ENCODE peak calls at places on chromosomes 12 and 14, in seven cellular contexts. M, F, W, R, B, J and N are unnamed samples.
A peak's percentile ranks its signal among the peaks of the same experiment; 100 is the strongest.

GRCh38 chr12:47021298-47021697 is 58.1 kb upstream of the PCED1B start:
- DNase-seq in M (no peak), F (peak; percentile 82), W (peak; percentile 89), R (no peak), B (peak; percentile 36), J (peak; percentile 75), N (no peak)

GRCh38 chr14:21039059-21039422 is 3.1 kb upstream of the RNASE7 start:
- DNase-seq in M (no peak), F (no peak), W (no peak), R (peak; percentile 75), B (no peak), J (no peak), N (no peak)

GRCh38 chr14:90114554-90114953 is 52.8 kb downstream of the KCNK13 start:
- DNase-seq in M (no peak), F (no peak), W (no peak), R (no peak), B (no peak), J (no peak), N (no peak)

GRCh38 chr12:58233886-58234285 is 292.5 kb downstream of the ATP23 start:
- DNase-seq in M (no peak), F (no peak), W (no peak), R (no peak), B (no peak), J (no peak), N (no peak)

GRCh38 chr12:39764944-39765560 is 145.4 kb upstream of the ABCD2 start:
- DNase-seq in M (no peak), F (peak; percentile 22), W (peak; percentile 3), R (no peak), B (peak; percentile 1), J (peak; percentile 53), N (peak; percentile 8)

GRCh38 chr12:47909839-47910465 is 5.2 kb upstream of the VDR start:
- DNase-seq in M (no peak), F (no peak), W (no peak), R (no peak), B (no peak), J (no peak), N (no peak)

GRCh38 chr14:68257969-68258368 is 438.4 kb downstream of the RAD51B start:
- DNase-seq in M (no peak), F (no peak), W (no peak), R (no peak), B (no peak), J (no peak), N (no peak)

GRCh38 chr12:117896009-117896408 is 72.8 kb downstream of the KSR2 start:
- DNase-seq in M (no peak), F (no peak), W (no peak), R (no peak), B (no peak), J (no peak), N (no peak)

GRCh38 chr14:37585101-37585479 is 10.0 kb downstream of the FOXA1 start:
- DNase-seq in M (no peak), F (no peak), W (no peak), R (no peak), B (no peak), J (no peak), N (no peak)

GRCh38 chr14:61839452-61839851 is 77.2 kb downstream of the SNAPC1 start:
- DNase-seq in M (no peak), F (no peak), W (peak; percentile 61), R (no peak), B (no peak), J (no peak), N (no peak)